ENCODE peak calls at places on chromosome 15, in nine cellular contexts. One of them, this sample, is unnamed.

GRCh38 chr15:34815836-34816235 is 20.5 kb upstream of the ACTC1 start:
- DNase-seq in mucosa of descending colon: no peak
- DNase-seq in HFF-Myc: no peak
- DNase-seq in astrocyte of the spinal cord: no peak
- DNase-seq in foreskin fibroblast: peak; percentile 35
- DNase-seq in fibroblast of lung: no peak
- DNase-seq in ascending aorta: no peak
- DNase-seq in psoas muscle: no peak
- DNase-seq in HFFc6: no peak
- DNase-seq in this sample: no peak

GRCh38 chr15:73021139-73021621 is 31.1 kb upstream of the NEO1 start:
- DNase-seq in mucosa of descending colon: no peak
- DNase-seq in HFF-Myc: no peak
- DNase-seq in astrocyte of the spinal cord: no peak
- DNase-seq in foreskin fibroblast: no peak
- DNase-seq in fibroblast of lung: no peak
- DNase-seq in ascending aorta: no peak
- DNase-seq in psoas muscle: no peak
- DNase-seq in HFFc6: no peak
- DNase-seq in this sample: no peak

GRCh38 chr15:71599404-71600225 is 210.7 kb upstream of the NR2E3 start:
- DNase-seq in mucosa of descending colon: peak; percentile 16
- DNase-seq in HFF-Myc: no peak
- DNase-seq in astrocyte of the spinal cord: peak; percentile 41
- DNase-seq in foreskin fibroblast: no peak
- DNase-seq in fibroblast of lung: peak; percentile 21
- DNase-seq in ascending aorta: no peak
- DNase-seq in psoas muscle: no peak
- DNase-seq in HFFc6: no peak
- DNase-seq in this sample: no peak

GRCh38 chr15:74400313-74400850 is 32.9 kb upstream of the CYP11A1 start:
- DNase-seq in mucosa of descending colon: no peak
- DNase-seq in HFF-Myc: no peak
- DNase-seq in astrocyte of the spinal cord: no peak
- DNase-seq in foreskin fibroblast: no peak
- DNase-seq in fibroblast of lung: no peak
- DNase-seq in ascending aorta: no peak
- DNase-seq in psoas muscle: no peak
- DNase-seq in HFFc6: no peak
- DNase-seq in this sample: no peak

GRCh38 chr15:29986946-29987345 is 95.8 kb upstream of the GOLGA8J start:
- DNase-seq in mucosa of descending colon: no peak
- DNase-seq in HFF-Myc: no peak
- DNase-seq in astrocyte of the spinal cord: no peak
- DNase-seq in foreskin fibroblast: peak; percentile 20
- DNase-seq in fibroblast of lung: no peak
- DNase-seq in ascending aorta: no peak
- DNase-seq in psoas muscle: no peak
- DNase-seq in HFFc6: no peak
- DNase-seq in this sample: no peak

GRCh38 chr15:75156306-75157215 is 45.1 kb upstream of the C15orf39 start:
- DNase-seq in mucosa of descending colon: no peak
- DNase-seq in HFF-Myc: no peak
- DNase-seq in astrocyte of the spinal cord: no peak
- DNase-seq in foreskin fibroblast: no peak
- DNase-seq in fibroblast of lung: no peak
- DNase-seq in ascending aorta: no peak
- DNase-seq in psoas muscle: no peak
- DNase-seq in HFFc6: no peak
- DNase-seq in this sample: no peak

GRCh38 chr15:57035664-57036063 is 117.2 kb downstream of the TCF12 start:
- DNase-seq in mucosa of descending colon: no peak
- DNase-seq in HFF-Myc: no peak
- DNase-seq in astrocyte of the spinal cord: no peak
- DNase-seq in foreskin fibroblast: no peak
- DNase-seq in fibroblast of lung: no peak
- DNase-seq in ascending aorta: no peak
- DNase-seq in psoas muscle: no peak
- DNase-seq in HFFc6: no peak
- DNase-seq in this sample: no peak

GRCh38 chr15:71149645-71150557 is 34.6 kb downstream of the THSD4 start:
- DNase-seq in mucosa of descending colon: no peak
- DNase-seq in HFF-Myc: no peak
- DNase-seq in astrocyte of the spinal cord: no peak
- DNase-seq in foreskin fibroblast: no peak
- DNase-seq in fibroblast of lung: peak; percentile 51
- DNase-seq in ascending aorta: peak; percentile 72
- DNase-seq in psoas muscle: no peak
- DNase-seq in HFFc6: no peak
- DNase-seq in this sample: no peak

GRCh38 chr15:75420698-75421097 is 30.8 kb downstream of the SIN3A start:
- DNase-seq in mucosa of descending colon: no peak
- DNase-seq in HFF-Myc: no peak
- DNase-seq in astrocyte of the spinal cord: peak; percentile 32
- DNase-seq in foreskin fibroblast: peak; percentile 44
- DNase-seq in fibroblast of lung: peak; percentile 54
- DNase-seq in ascending aorta: no peak
- DNase-seq in psoas muscle: no peak
- DNase-seq in HFFc6: no peak
- DNase-seq in this sample: no peak

GRCh38 chr15:54564142-54564541 is 585.9 kb downstream of the UNC13C start:
- DNase-seq in mucosa of descending colon: no peak
- DNase-seq in HFF-Myc: no peak
- DNase-seq in astrocyte of the spinal cord: no peak
- DNase-seq in foreskin fibroblast: no peak
- DNase-seq in fibroblast of lung: no peak
- DNase-seq in ascending aorta: no peak
- DNase-seq in psoas muscle: no peak
- DNase-seq in HFFc6: no peak
- DNase-seq in this sample: no peak

GRCh38 chr15:54556231-54556630 is 578.0 kb downstream of the UNC13C start:
- DNase-seq in mucosa of descending colon: no peak
- DNase-seq in HFF-Myc: no peak
- DNase-seq in astrocyte of the spinal cord: no peak
- DNase-seq in foreskin fibroblast: no peak
- DNase-seq in fibroblast of lung: no peak
- DNase-seq in ascending aorta: no peak
- DNase-seq in psoas muscle: no peak
- DNase-seq in HFFc6: no peak
- DNase-seq in this sample: no peak

GRCh38 chr15:54560417-54560816 is 582.2 kb downstream of the UNC13C start:
- DNase-seq in mucosa of descending colon: no peak
- DNase-seq in HFF-Myc: no peak
- DNase-seq in astrocyte of the spinal cord: no peak
- DNase-seq in foreskin fibroblast: no peak
- DNase-seq in fibroblast of lung: no peak
- DNase-seq in ascending aorta: no peak
- DNase-seq in psoas muscle: no peak
- DNase-seq in HFFc6: no peak
- DNase-seq in this sample: no peak

GRCh38 chr15:54559405-54560064 is 581.3 kb downstream of the UNC13C start:
- DNase-seq in mucosa of descending colon: peak; percentile 34
- DNase-seq in HFF-Myc: no peak
- DNase-seq in astrocyte of the spinal cord: no peak
- DNase-seq in foreskin fibroblast: no peak
- DNase-seq in fibroblast of lung: no peak
- DNase-seq in ascending aorta: no peak
- DNase-seq in psoas muscle: no peak
- DNase-seq in HFFc6: no peak
- DNase-seq in this sample: no peak
- TF ChIP-seq CTCF in mucosa of descending colon: no peak
- TF ChIP-seq CTCF in HFF-Myc: no peak
- TF ChIP-seq CTCF in astrocyte of the spinal cord: no peak
- TF ChIP-seq CTCF in foreskin fibroblast: no peak
- TF ChIP-seq CTCF in fibroblast of lung: no peak
- TF ChIP-seq CTCF in ascending aorta: no peak
- TF ChIP-seq CTCF in psoas muscle: no peak
- TF ChIP-seq CTCF in HFFc6: no peak
- TF ChIP-seq CTCF in this sample: no peak

GRCh38 chr15:83695246-83695645 is 41.3 kb downstream of the ADAMTSL3 start:
- DNase-seq in mucosa of descending colon: no peak
- DNase-seq in HFF-Myc: no peak
- DNase-seq in astrocyte of the spinal cord: no peak
- DNase-seq in foreskin fibroblast: peak; percentile 31
- DNase-seq in fibroblast of lung: no peak
- DNase-seq in ascending aorta: no peak
- DNase-seq in psoas muscle: no peak
- DNase-seq in HFFc6: no peak
- DNase-seq in this sample: no peak
- TF ChIP-seq CTCF in mucosa of descending colon: no peak
- TF ChIP-seq CTCF in HFF-Myc: no peak
- TF ChIP-seq CTCF in astrocyte of the spinal cord: no peak
- TF ChIP-seq CTCF in foreskin fibroblast: no peak
- TF ChIP-seq CTCF in fibroblast of lung: no peak
- TF ChIP-seq CTCF in ascending aorta: no peak
- TF ChIP-seq CTCF in psoas muscle: no peak
- TF ChIP-seq CTCF in HFFc6: no peak
- TF ChIP-seq CTCF in this sample: no peak

DNA sequence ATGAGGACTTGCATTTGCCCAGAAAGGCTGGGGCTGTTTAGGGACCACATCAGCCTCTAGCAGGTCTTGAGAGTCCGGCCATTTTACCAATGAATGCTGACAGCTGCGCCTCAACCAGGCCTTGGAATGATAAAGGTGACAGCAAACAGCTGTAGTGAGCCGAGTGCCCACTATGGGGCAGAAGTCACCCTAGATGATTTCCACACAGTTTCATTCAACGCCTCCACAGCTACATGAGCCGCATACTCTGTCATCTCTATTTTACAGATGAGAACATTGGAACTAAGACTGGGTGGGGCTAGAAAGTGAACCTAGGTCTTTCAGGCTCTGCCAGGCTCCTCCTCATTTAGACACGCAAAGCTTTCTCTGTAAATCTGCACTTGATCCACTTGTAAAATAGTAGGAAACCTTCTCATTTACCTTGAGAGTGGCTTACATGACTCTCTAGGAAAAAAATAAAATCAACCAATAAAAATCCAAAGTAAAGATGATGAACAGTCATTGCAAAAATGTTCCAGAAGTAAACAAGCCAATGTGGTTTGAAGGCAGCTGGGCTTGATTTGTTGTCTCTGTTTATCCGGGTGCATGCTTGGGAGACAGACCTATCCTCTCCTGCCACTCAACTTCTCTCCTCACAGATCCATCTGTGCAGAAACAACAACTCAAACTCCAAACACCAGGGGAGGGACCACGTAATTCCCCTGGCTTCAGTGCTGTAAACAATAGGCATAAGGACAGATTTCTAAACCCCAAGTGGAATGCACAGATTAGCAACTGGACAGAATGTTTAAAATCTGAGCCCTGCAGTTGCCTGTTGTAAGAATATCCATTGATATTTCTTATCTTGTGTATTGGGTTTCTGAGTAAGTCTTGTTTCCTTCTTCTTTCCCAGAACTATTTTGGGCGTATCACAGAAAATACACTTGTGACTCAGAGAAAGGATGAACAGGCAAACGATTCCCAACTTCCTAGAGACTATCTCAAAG is 31.5 kb upstream of the LDHAL6B start:
- DNase-seq in mucosa of descending colon: peak; percentile 83
- DNase-seq in HFF-Myc: peak; percentile 56
- DNase-seq in astrocyte of the spinal cord: peak; percentile 74
- DNase-seq in foreskin fibroblast: peak; percentile 72
- DNase-seq in fibroblast of lung: peak; percentile 82
- DNase-seq in ascending aorta: peak; percentile 70
- DNase-seq in psoas muscle: peak; percentile 42
- DNase-seq in HFFc6: peak; percentile 62
- DNase-seq in this sample: no peak
- TF ChIP-seq CTCF in mucosa of descending colon: peak; percentile 10
- TF ChIP-seq CTCF in HFF-Myc: peak; percentile 41
- TF ChIP-seq CTCF in astrocyte of the spinal cord: peak; percentile 70
- TF ChIP-seq CTCF in foreskin fibroblast: peak; percentile 52
- TF ChIP-seq CTCF in fibroblast of lung: peak; percentile 62
- TF ChIP-seq CTCF in ascending aorta: peak; percentile 53
- TF ChIP-seq CTCF in psoas muscle: peak; percentile 54
- TF ChIP-seq CTCF in HFFc6: peak; percentile 73
- TF ChIP-seq CTCF in this sample: peak; percentile 83

GRCh38 chr15:99906356-99906755 is 173.1 kb upstream of the LYSMD4 start:
- DNase-seq in mucosa of descending colon: no peak
- DNase-seq in HFF-Myc: no peak
- DNase-seq in astrocyte of the spinal cord: no peak
- DNase-seq in foreskin fibroblast: no peak
- DNase-seq in fibroblast of lung: no peak
- DNase-seq in ascending aorta: no peak
- DNase-seq in psoas muscle: no peak
- DNase-seq in HFFc6: no peak
- DNase-seq in this sample: no peak

GRCh38 chr15:99907698-99908097 is 174.5 kb upstream of the LYSMD4 start:
- DNase-seq in mucosa of descending colon: no peak
- DNase-seq in HFF-Myc: no peak
- DNase-seq in astrocyte of the spinal cord: no peak
- DNase-seq in foreskin fibroblast: no peak
- DNase-seq in fibroblast of lung: no peak
- DNase-seq in ascending aorta: no peak
- DNase-seq in psoas muscle: no peak
- DNase-seq in HFFc6: no peak
- DNase-seq in this sample: no peak

GRCh38 chr15:99909914-99910313 is 176.7 kb upstream of the LYSMD4 start:
- DNase-seq in mucosa of descending colon: no peak
- DNase-seq in HFF-Myc: no peak
- DNase-seq in astrocyte of the spinal cord: no peak
- DNase-seq in foreskin fibroblast: no peak
- DNase-seq in fibroblast of lung: peak; percentile 11
- DNase-seq in ascending aorta: no peak
- DNase-seq in psoas muscle: no peak
- DNase-seq in HFFc6: no peak
- DNase-seq in this sample: no peak

GRCh38 chr15:99902248-99902647 is 169.0 kb upstream of the LYSMD4 start:
- DNase-seq in mucosa of descending colon: no peak
- DNase-seq in HFF-Myc: no peak
- DNase-seq in astrocyte of the spinal cord: no peak
- DNase-seq in foreskin fibroblast: no peak
- DNase-seq in fibroblast of lung: no peak
- DNase-seq in ascending aorta: no peak
- DNase-seq in psoas muscle: no peak
- DNase-seq in HFFc6: no peak
- DNase-seq in this sample: no peak

GRCh38 chr15:99906793-99907192 is 173.6 kb upstream of the LYSMD4 start:
- DNase-seq in mucosa of descending colon: no peak
- DNase-seq in HFF-Myc: no peak
- DNase-seq in astrocyte of the spinal cord: no peak
- DNase-seq in foreskin fibroblast: no peak
- DNase-seq in fibroblast of lung: no peak
- DNase-seq in ascending aorta: no peak
- DNase-seq in psoas muscle: no peak
- DNase-seq in HFFc6: no peak
- DNase-seq in this sample: no peak
- TF ChIP-seq CTCF in mucosa of descending colon: no peak
- TF ChIP-seq CTCF in HFF-Myc: no peak
- TF ChIP-seq CTCF in astrocyte of the spinal cord: no peak
- TF ChIP-seq CTCF in foreskin fibroblast: no peak
- TF ChIP-seq CTCF in fibroblast of lung: no peak
- TF ChIP-seq CTCF in ascending aorta: no peak
- TF ChIP-seq CTCF in psoas muscle: no peak
- TF ChIP-seq CTCF in HFFc6: no peak
- TF ChIP-seq CTCF in this sample: no peak